ENCODE peak calls at places on chromosomes 5 and 9, in five cellular contexts. One of them, this sample, is unnamed.

GRCh38 chr5:95725937-95726810 is 5.0 kb upstream of the RHOBTB3 start:
- DNase-seq in HTR-8/SVneo: no peak
- DNase-seq in Right ventricle myocardium superior: no peak
- DNase-seq in heart right ventricle: no peak
- DNase-seq in dorsolateral prefrontal cortex: no peak
- DNase-seq in this sample: no peak

GRCh38 chr5:68252678-68253520 is 37.3 kb downstream of the PIK3R1 start:
- DNase-seq in HTR-8/SVneo: peak
- DNase-seq in Right ventricle myocardium superior: no peak
- DNase-seq in heart right ventricle: peak
- DNase-seq in dorsolateral prefrontal cortex: peak
- DNase-seq in this sample: peak

GRCh38 chr5:32217886-32218396 is 43.8 kb upstream of the GOLPH3 start:
- DNase-seq in heart right ventricle: peak
- DNase-seq in dorsolateral prefrontal cortex: peak
- DNase-seq in Right ventricle myocardium superior: no peak
- DNase-seq in HTR-8/SVneo: no peak
- DNase-seq in this sample: no peak

GRCh38 chr5:139383993-139384590 is 995 bp upstream of the SLC23A1 start:
- DNase-seq in HTR-8/SVneo: no peak
- DNase-seq in Right ventricle myocardium superior: no peak
- DNase-seq in dorsolateral prefrontal cortex: no peak
- DNase-seq in heart right ventricle: no peak
- DNase-seq in this sample: no peak

GRCh38 chr5:111063709-111064322 is 7.7 kb upstream of the TSLP start:
- DNase-seq in dorsolateral prefrontal cortex: no peak
- DNase-seq in HTR-8/SVneo: no peak
- DNase-seq in Right ventricle myocardium superior: no peak
- DNase-seq in heart right ventricle: no peak
- DNase-seq in this sample: peak

GRCh38 chr5:28065664-28066063 is 1027.3 kb upstream of the CDH9 start:
- DNase-seq in Right ventricle myocardium superior: no peak
- DNase-seq in HTR-8/SVneo: no peak
- DNase-seq in heart right ventricle: no peak
- DNase-seq in dorsolateral prefrontal cortex: no peak
- DNase-seq in this sample: no peak

GRCh38 chr5:6902597-6902996 is 189.4 kb downstream of the TENT4A start:
- DNase-seq in heart right ventricle: no peak
- DNase-seq in Right ventricle myocardium superior: no peak
- DNase-seq in HTR-8/SVneo: no peak
- DNase-seq in dorsolateral prefrontal cortex: peak
- DNase-seq in this sample: no peak

GRCh38 chr5:133746834-133747233 is 134.5 kb upstream of the FSTL4 start:
- DNase-seq in Right ventricle myocardium superior: no peak
- DNase-seq in HTR-8/SVneo: no peak
- DNase-seq in dorsolateral prefrontal cortex: no peak
- DNase-seq in heart right ventricle: no peak
- DNase-seq in this sample: no peak

GRCh38 chr9:83340451-83340850 is 197.8 kb downstream of the FRMD3 start:
- DNase-seq in HTR-8/SVneo: no peak
- DNase-seq in heart right ventricle: no peak
- DNase-seq in Right ventricle myocardium superior: no peak
- DNase-seq in dorsolateral prefrontal cortex: no peak
- DNase-seq in this sample: no peak

GRCh38 chr5:133421394-133421793 is 190.9 kb downstream of the FSTL4 start:
- DNase-seq in heart right ventricle: no peak
- DNase-seq in dorsolateral prefrontal cortex: no peak
- DNase-seq in HTR-8/SVneo: peak
- DNase-seq in Right ventricle myocardium superior: no peak
- DNase-seq in this sample: no peak

GRCh38 chr5:93582677-93583524 is at the start of gene NR2F1:
- DNase-seq in HTR-8/SVneo: peak
- DNase-seq in heart right ventricle: peak
- DNase-seq in dorsolateral prefrontal cortex: peak
- DNase-seq in Right ventricle myocardium superior: no peak
- DNase-seq in this sample: peak

GRCh38 chr9:113669523-113670115 is 206.1 kb downstream of the RGS3 start:
- DNase-seq in HTR-8/SVneo: no peak
- DNase-seq in dorsolateral prefrontal cortex: no peak
- DNase-seq in heart right ventricle: no peak
- DNase-seq in Right ventricle myocardium superior: no peak
- DNase-seq in this sample: peak

GRCh38 chr5:146048994-146049703 is 56.2 kb downstream of the PLAC8L1 start:
- DNase-seq in heart right ventricle: peak
- DNase-seq in Right ventricle myocardium superior: no peak
- DNase-seq in dorsolateral prefrontal cortex: peak
- DNase-seq in HTR-8/SVneo: peak
- DNase-seq in this sample: peak

GRCh38 chr9:120946259-120946658 is 19.7 kb upstream of the TRAF1 start:
- DNase-seq in heart right ventricle: no peak
- DNase-seq in Right ventricle myocardium superior: no peak
- DNase-seq in dorsolateral prefrontal cortex: no peak
- DNase-seq in HTR-8/SVneo: no peak
- DNase-seq in this sample: no peak

GRCh38 chr9:133485531-133486260 is 6.8 kb upstream of the SLC2A6 start:
- DNase-seq in dorsolateral prefrontal cortex: no peak
- DNase-seq in heart right ventricle: no peak
- DNase-seq in HTR-8/SVneo: no peak
- DNase-seq in Right ventricle myocardium superior: peak
- DNase-seq in this sample: no peak

GRCh38 chr9:92384373-92384772 is 20.0 kb downstream of the OGN start:
- DNase-seq in HTR-8/SVneo: peak
- DNase-seq in dorsolateral prefrontal cortex: no peak
- DNase-seq in Right ventricle myocardium superior: no peak
- DNase-seq in heart right ventricle: no peak
- DNase-seq in this sample: peak

GRCh38 chr5:56454219-56454862 is 221.2 kb upstream of the ANKRD55 start:
- DNase-seq in heart right ventricle: no peak
- DNase-seq in dorsolateral prefrontal cortex: no peak
- DNase-seq in HTR-8/SVneo: no peak
- DNase-seq in Right ventricle myocardium superior: no peak
- DNase-seq in this sample: no peak

GRCh38 chr5:35468811-35469210 is 148.9 kb upstream of the SPEF2 start:
- DNase-seq in HTR-8/SVneo: no peak
- DNase-seq in heart right ventricle: no peak
- DNase-seq in Right ventricle myocardium superior: no peak
- DNase-seq in dorsolateral prefrontal cortex: no peak
- DNase-seq in this sample: no peak